ENCODE peak calls at places on chromosomes 3 and 15, in nine cellular contexts. One of them, this sample, is unnamed.

GRCh38 chr3:119237299-119237698 is 3.4 kb downstream of the B4GALT4 start:
- DNase-seq in LNCaP clone FGC: no peak
- DNase-seq in PC-9: no peak
- DNase-seq in fibroblast of lung: peak
- DNase-seq in WERI-Rb-1: no peak
- DNase-seq in choroid plexus epithelial cell: peak
- DNase-seq in cardiac muscle cell: peak
- DNase-seq in GM12865: no peak
- DNase-seq in lower lobe of right lung: no peak
- DNase-seq in this sample: no peak

GRCh38 chr3:185900228-185900627 is 37.6 kb downstream of the TRA2B start:
- DNase-seq in choroid plexus epithelial cell: peak
- DNase-seq in PC-9: peak
- DNase-seq in GM12865: no peak
- DNase-seq in fibroblast of lung: peak
- DNase-seq in cardiac muscle cell: peak
- DNase-seq in LNCaP clone FGC: peak
- DNase-seq in WERI-Rb-1: no peak
- DNase-seq in lower lobe of right lung: no peak
- DNase-seq in this sample: peak

GRCh38 chr15:31483924-31484368 is 157.3 kb downstream of the KLF13 start:
- DNase-seq in fibroblast of lung: no peak
- DNase-seq in lower lobe of right lung: no peak
- DNase-seq in PC-9: no peak
- DNase-seq in WERI-Rb-1: no peak
- DNase-seq in choroid plexus epithelial cell: no peak
- DNase-seq in GM12865: no peak
- DNase-seq in LNCaP clone FGC: no peak
- DNase-seq in cardiac muscle cell: no peak
- DNase-seq in this sample: no peak

GRCh38 chr15:39139431-39140059 is 441.3 kb upstream of the THBS1 start:
- DNase-seq in LNCaP clone FGC: no peak
- DNase-seq in PC-9: no peak
- DNase-seq in GM12865: peak
- DNase-seq in lower lobe of right lung: no peak
- DNase-seq in cardiac muscle cell: no peak
- DNase-seq in fibroblast of lung: no peak
- DNase-seq in WERI-Rb-1: no peak
- DNase-seq in choroid plexus epithelial cell: no peak
- DNase-seq in this sample: no peak

GRCh38 chr15:57321973-57322601 is 54.2 kb upstream of the CGNL1 start:
- DNase-seq in WERI-Rb-1: peak
- DNase-seq in PC-9: no peak
- DNase-seq in GM12865: no peak
- DNase-seq in lower lobe of right lung: no peak
- DNase-seq in fibroblast of lung: no peak
- DNase-seq in choroid plexus epithelial cell: no peak
- DNase-seq in cardiac muscle cell: no peak
- DNase-seq in LNCaP clone FGC: no peak
- DNase-seq in this sample: no peak

GRCh38 chr3:127151992-127152391 is 40.9 kb upstream of the PRR23E start:
- DNase-seq in fibroblast of lung: peak
- DNase-seq in GM12865: no peak
- DNase-seq in LNCaP clone FGC: no peak
- DNase-seq in cardiac muscle cell: no peak
- DNase-seq in lower lobe of right lung: no peak
- DNase-seq in WERI-Rb-1: no peak
- DNase-seq in choroid plexus epithelial cell: no peak
- DNase-seq in PC-9: no peak
- DNase-seq in this sample: no peak

GRCh38 chr15:72796515-72797337 is 13.2 kb upstream of the ADPGK start:
- DNase-seq in GM12865: peak
- DNase-seq in choroid plexus epithelial cell: peak
- DNase-seq in lower lobe of right lung: peak
- DNase-seq in cardiac muscle cell: peak
- DNase-seq in fibroblast of lung: peak
- DNase-seq in WERI-Rb-1: peak
- DNase-seq in LNCaP clone FGC: no peak
- DNase-seq in PC-9: no peak
- DNase-seq in this sample: no peak

GRCh38 chr3:20054549-20054987 is 14.3 kb downstream of the KAT2B start:
- DNase-seq in LNCaP clone FGC: no peak
- DNase-seq in GM12865: peak
- DNase-seq in WERI-Rb-1: no peak
- DNase-seq in fibroblast of lung: peak
- DNase-seq in choroid plexus epithelial cell: peak
- DNase-seq in lower lobe of right lung: no peak
- DNase-seq in cardiac muscle cell: peak
- DNase-seq in PC-9: peak
- DNase-seq in this sample: peak

GRCh38 chr3:9157651-9158383 is 91.6 kb downstream of the SRGAP3 start:
- DNase-seq in LNCaP clone FGC: no peak
- DNase-seq in PC-9: no peak
- DNase-seq in choroid plexus epithelial cell: no peak
- DNase-seq in fibroblast of lung: no peak
- DNase-seq in GM12865: no peak
- DNase-seq in cardiac muscle cell: no peak
- DNase-seq in WERI-Rb-1: no peak
- DNase-seq in lower lobe of right lung: no peak
- DNase-seq in this sample: no peak

GRCh38 chr3:13512451-13512850 is 32.3 kb downstream of the HDAC11 start:
- DNase-seq in fibroblast of lung: no peak
- DNase-seq in LNCaP clone FGC: no peak
- DNase-seq in PC-9: no peak
- DNase-seq in GM12865: no peak
- DNase-seq in cardiac muscle cell: no peak
- DNase-seq in choroid plexus epithelial cell: no peak
- DNase-seq in WERI-Rb-1: no peak
- DNase-seq in lower lobe of right lung: peak
- DNase-seq in this sample: no peak

GRCh38 chr3:143751643-143752178 is 96.6 kb downstream of the SLC9A9 start:
- DNase-seq in LNCaP clone FGC: no peak
- DNase-seq in PC-9: no peak
- DNase-seq in choroid plexus epithelial cell: no peak
- DNase-seq in GM12865: peak
- DNase-seq in fibroblast of lung: no peak
- DNase-seq in WERI-Rb-1: no peak
- DNase-seq in lower lobe of right lung: no peak
- DNase-seq in cardiac muscle cell: no peak
- DNase-seq in this sample: no peak

GRCh38 chr3:184760337-184761119 is 48.7 kb upstream of the MAGEF1 start:
- DNase-seq in PC-9: no peak
- DNase-seq in WERI-Rb-1: no peak
- DNase-seq in choroid plexus epithelial cell: peak
- DNase-seq in fibroblast of lung: no peak
- DNase-seq in cardiac muscle cell: no peak
- DNase-seq in GM12865: no peak
- DNase-seq in LNCaP clone FGC: no peak
- DNase-seq in lower lobe of right lung: no peak
- DNase-seq in this sample: no peak

GRCh38 chr3:180250172-180250571 is 213.4 kb upstream of the PEX5L start:
- DNase-seq in choroid plexus epithelial cell: no peak
- DNase-seq in GM12865: no peak
- DNase-seq in fibroblast of lung: peak
- DNase-seq in lower lobe of right lung: no peak
- DNase-seq in cardiac muscle cell: no peak
- DNase-seq in LNCaP clone FGC: no peak
- DNase-seq in PC-9: no peak
- DNase-seq in WERI-Rb-1: no peak
- DNase-seq in this sample: no peak

GRCh38 chr3:42936157-42936981 is 30.4 kb downstream of the ZNF662 start:
- DNase-seq in PC-9: no peak
- DNase-seq in lower lobe of right lung: peak
- DNase-seq in LNCaP clone FGC: no peak
- DNase-seq in GM12865: no peak
- DNase-seq in fibroblast of lung: peak
- DNase-seq in choroid plexus epithelial cell: peak
- DNase-seq in cardiac muscle cell: peak
- DNase-seq in WERI-Rb-1: peak
- DNase-seq in this sample: no peak
- H3K4me3 ChIP-seq in PC-9: no peak
- H3K4me3 ChIP-seq in lower lobe of right lung: peak
- H3K4me3 ChIP-seq in LNCaP clone FGC: no peak
- H3K4me3 ChIP-seq in GM12865: no peak
- H3K4me3 ChIP-seq in fibroblast of lung: peak
- H3K4me3 ChIP-seq in choroid plexus epithelial cell: peak
- H3K4me3 ChIP-seq in cardiac muscle cell: no peak
- H3K4me3 ChIP-seq in WERI-Rb-1: peak
- H3K4me3 ChIP-seq in this sample: peak

GRCh38 chr15:51286816-51287215 is 51.6 kb downstream of the CYP19A1 start:
- DNase-seq in cardiac muscle cell: no peak
- DNase-seq in fibroblast of lung: no peak
- DNase-seq in lower lobe of right lung: no peak
- DNase-seq in LNCaP clone FGC: no peak
- DNase-seq in GM12865: peak
- DNase-seq in choroid plexus epithelial cell: no peak
- DNase-seq in PC-9: peak
- DNase-seq in WERI-Rb-1: peak
- DNase-seq in this sample: no peak
- TF ChIP-seq CTCF in cardiac muscle cell: no peak
- TF ChIP-seq CTCF in fibroblast of lung: no peak
- TF ChIP-seq CTCF in lower lobe of right lung: peak
- TF ChIP-seq CTCF in LNCaP clone FGC: peak
- TF ChIP-seq CTCF in GM12865: peak
- TF ChIP-seq CTCF in choroid plexus epithelial cell: peak
- TF ChIP-seq CTCF in PC-9: no peak
- TF ChIP-seq CTCF in WERI-Rb-1: peak
- TF ChIP-seq CTCF in this sample: peak

GRCh38 chr3:81645248-81645647 is 116.2 kb downstream of the GBE1 start:
- DNase-seq in LNCaP clone FGC: no peak
- DNase-seq in GM12865: no peak
- DNase-seq in PC-9: no peak
- DNase-seq in fibroblast of lung: no peak
- DNase-seq in choroid plexus epithelial cell: no peak
- DNase-seq in cardiac muscle cell: no peak
- DNase-seq in WERI-Rb-1: no peak
- DNase-seq in lower lobe of right lung: no peak
- DNase-seq in this sample: no peak
- H3K4me3 ChIP-seq in LNCaP clone FGC: no peak
- H3K4me3 ChIP-seq in GM12865: no peak
- H3K4me3 ChIP-seq in PC-9: no peak
- H3K4me3 ChIP-seq in fibroblast of lung: no peak
- H3K4me3 ChIP-seq in choroid plexus epithelial cell: no peak
- H3K4me3 ChIP-seq in cardiac muscle cell: no peak
- H3K4me3 ChIP-seq in WERI-Rb-1: no peak
- H3K4me3 ChIP-seq in lower lobe of right lung: no peak
- H3K4me3 ChIP-seq in this sample: no peak

GRCh38 chr15:71332605-71333004 is 217.3 kb downstream of the THSD4 start:
- DNase-seq in PC-9: no peak
- DNase-seq in lower lobe of right lung: no peak
- DNase-seq in fibroblast of lung: peak
- DNase-seq in choroid plexus epithelial cell: peak
- DNase-seq in LNCaP clone FGC: no peak
- DNase-seq in GM12865: no peak
- DNase-seq in cardiac muscle cell: no peak
- DNase-seq in WERI-Rb-1: no peak
- DNase-seq in this sample: no peak
- TF ChIP-seq CTCF in PC-9: no peak
- TF ChIP-seq CTCF in lower lobe of right lung: no peak
- TF ChIP-seq CTCF in fibroblast of lung: no peak
- TF ChIP-seq CTCF in choroid plexus epithelial cell: no peak
- TF ChIP-seq CTCF in LNCaP clone FGC: no peak
- TF ChIP-seq CTCF in GM12865: no peak
- TF ChIP-seq CTCF in cardiac muscle cell: no peak
- TF ChIP-seq CTCF in WERI-Rb-1: no peak
- TF ChIP-seq CTCF in this sample: no peak

GRCh38 chr3:57287205-57287604 is 5.3 kb downstream of the ASB14 start:
- DNase-seq in fibroblast of lung: no peak
- DNase-seq in LNCaP clone FGC: no peak
- DNase-seq in GM12865: no peak
- DNase-seq in PC-9: no peak
- DNase-seq in lower lobe of right lung: no peak
- DNase-seq in WERI-Rb-1: no peak
- DNase-seq in cardiac muscle cell: no peak
- DNase-seq in choroid plexus epithelial cell: no peak
- DNase-seq in this sample: no peak

GRCh38 chr3:57292895-57293526 is 526 bp upstream of the ASB14 start:
- DNase-seq in LNCaP clone FGC: no peak
- DNase-seq in fibroblast of lung: no peak
- DNase-seq in choroid plexus epithelial cell: no peak
- DNase-seq in lower lobe of right lung: no peak
- DNase-seq in PC-9: no peak
- DNase-seq in GM12865: no peak
- DNase-seq in WERI-Rb-1: no peak
- DNase-seq in cardiac muscle cell: no peak
- DNase-seq in this sample: no peak

GRCh38 chr3:57288403-57288802 is 4.1 kb downstream of the ASB14 start:
- DNase-seq in WERI-Rb-1: no peak
- DNase-seq in GM12865: no peak
- DNase-seq in LNCaP clone FGC: no peak
- DNase-seq in fibroblast of lung: no peak
- DNase-seq in choroid plexus epithelial cell: no peak
- DNase-seq in PC-9: no peak
- DNase-seq in lower lobe of right lung: no peak
- DNase-seq in cardiac muscle cell: no peak
- DNase-seq in this sample: no peak

GRCh38 chr3:57298041-57298440 is 5.6 kb upstream of the ASB14 start:
- DNase-seq in GM12865: peak
- DNase-seq in WERI-Rb-1: no peak
- DNase-seq in fibroblast of lung: peak
- DNase-seq in cardiac muscle cell: no peak
- DNase-seq in LNCaP clone FGC: no peak
- DNase-seq in lower lobe of right lung: no peak
- DNase-seq in choroid plexus epithelial cell: peak
- DNase-seq in PC-9: peak
- DNase-seq in this sample: peak

DNA sequence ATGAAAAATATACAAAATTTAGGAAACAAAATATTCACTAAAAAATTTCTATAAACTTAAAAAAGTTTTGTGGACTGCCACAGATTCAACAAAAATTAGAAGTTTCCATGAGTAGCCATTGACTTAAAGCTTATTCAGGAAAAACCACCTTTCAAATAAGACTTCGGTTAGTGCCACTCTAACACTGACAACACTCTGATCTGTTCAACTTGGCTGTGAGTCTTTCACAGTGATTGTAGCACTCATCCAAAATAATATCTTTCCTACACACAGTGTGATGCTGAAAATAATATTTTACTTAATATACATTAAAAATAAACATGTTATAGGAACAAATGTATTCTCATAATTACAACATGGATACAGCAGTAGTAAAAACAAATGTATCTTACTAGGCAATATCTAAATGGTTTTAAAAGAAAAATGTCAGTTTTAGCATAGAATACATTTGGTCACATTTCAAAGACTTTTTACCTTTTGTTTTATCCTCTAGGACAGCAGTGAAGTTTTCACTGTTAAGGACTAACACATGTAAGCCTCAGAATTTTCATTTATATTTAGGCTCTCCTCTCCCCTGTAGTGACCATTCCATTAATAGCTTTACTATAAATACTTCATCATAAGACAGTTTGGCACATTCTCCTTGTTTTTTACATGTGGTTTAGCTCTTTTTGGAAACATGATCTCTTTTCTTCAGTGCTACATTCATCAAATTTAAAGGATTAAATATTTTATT is at the start of gene ASB14:
- DNase-seq in cardiac muscle cell: no peak
- DNase-seq in LNCaP clone FGC: no peak
- DNase-seq in GM12865: no peak
- DNase-seq in fibroblast of lung: no peak
- DNase-seq in WERI-Rb-1: no peak
- DNase-seq in choroid plexus epithelial cell: no peak
- DNase-seq in lower lobe of right lung: no peak
- DNase-seq in PC-9: no peak
- DNase-seq in this sample: no peak
- H3K4me3 ChIP-seq in cardiac muscle cell: no peak
- H3K4me3 ChIP-seq in LNCaP clone FGC: no peak
- H3K4me3 ChIP-seq in GM12865: no peak
- H3K4me3 ChIP-seq in fibroblast of lung: no peak
- H3K4me3 ChIP-seq in WERI-Rb-1: no peak
- H3K4me3 ChIP-seq in choroid plexus epithelial cell: no peak
- H3K4me3 ChIP-seq in lower lobe of right lung: no peak
- H3K4me3 ChIP-seq in PC-9: no peak
- H3K4me3 ChIP-seq in this sample: no peak